ENCODE peak calls at places on chromosomes 11 and 22, in seven cellular contexts. K, E, H, V, I, S and D are unnamed samples.

GRCh38 chr11:129115652-129116585 is 76.2 kb downstream of the ARHGAP32 start:
- DNase-seq in H (no peak), I (no peak), V (peak), S (no peak), K (peak), E (no peak), D (no peak)

GRCh38 chr11:269146-269890 is 8.9 kb upstream of the NLRP6 start:
- DNase-seq in H (peak), K (no peak), V (peak), E (no peak), I (no peak), S (no peak), D (no peak)

GRCh38 chr11:48384670-48385069 is 18.4 kb upstream of the OR4C5 start:
- DNase-seq in H (no peak), K (no peak), S (peak), I (peak), E (no peak), V (no peak), D (no peak)

GRCh38 chr11:827146-827860 is 416 bp upstream of the CRACR2B start:
- DNase-seq in V (peak), K (no peak), E (peak), H (no peak), S (peak), I (peak), D (peak)

GRCh38 chr11:30487200-30487898 is 98.8 kb downstream of the MPPED2 start:
- DNase-seq in E (no peak), K (no peak), I (no peak), S (no peak), H (no peak), V (no peak), D (no peak)

GRCh38 chr22:20013382-20013871 is 3.2 kb downstream of the ARVCF start:
- DNase-seq in E (peak), H (no peak), V (peak), S (peak), I (peak), K (no peak), D (no peak)

GRCh38 chr11:10222399-10222798 is 71.6 kb downstream of the SBF2 start:
- DNase-seq in H (no peak), S (no peak), K (no peak), I (no peak), V (no peak), E (no peak), D (no peak)

GRCh38 chr11:844693-845644 is 2.3 kb downstream of the TSPAN4 start:
- DNase-seq in V (peak), K (no peak), H (no peak), S (peak), E (peak), I (peak), D (peak)

GRCh38 chr22:45830531-45831245 is 146.3 kb downstream of the WNT7B start:
- DNase-seq in I (no peak), V (no peak), K (no peak), S (no peak), E (no peak), H (no peak), D (no peak)

DNA sequence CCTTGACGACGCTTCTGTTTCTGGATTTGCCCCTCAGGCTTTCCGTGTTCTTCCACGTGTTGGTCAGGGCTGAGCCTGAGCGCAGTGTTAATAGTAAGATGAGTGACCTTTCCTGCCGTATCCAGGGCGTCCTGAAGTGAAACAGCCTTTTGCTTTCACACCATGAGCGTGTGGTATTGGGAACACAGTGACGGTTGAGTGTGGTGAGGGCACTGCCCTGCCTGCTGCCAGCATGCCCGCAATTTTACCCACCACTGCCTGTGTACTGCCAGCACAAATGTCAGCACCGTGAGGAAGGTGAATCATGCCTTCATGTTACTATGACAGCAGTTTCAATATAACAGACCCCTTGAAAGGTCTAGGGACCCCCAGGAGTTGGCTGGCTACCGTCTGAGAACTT is 217.1 kb downstream of the TBC1D22A start:
- DNase-seq in K (no peak), I (no peak), H (no peak), E (no peak), S (no peak), V (no peak), D (no peak)
- TF ChIP-seq JUND in K (no peak), I (no peak), H (no peak), E (no peak), S (no peak), V (no peak), D (no peak)

DNA sequence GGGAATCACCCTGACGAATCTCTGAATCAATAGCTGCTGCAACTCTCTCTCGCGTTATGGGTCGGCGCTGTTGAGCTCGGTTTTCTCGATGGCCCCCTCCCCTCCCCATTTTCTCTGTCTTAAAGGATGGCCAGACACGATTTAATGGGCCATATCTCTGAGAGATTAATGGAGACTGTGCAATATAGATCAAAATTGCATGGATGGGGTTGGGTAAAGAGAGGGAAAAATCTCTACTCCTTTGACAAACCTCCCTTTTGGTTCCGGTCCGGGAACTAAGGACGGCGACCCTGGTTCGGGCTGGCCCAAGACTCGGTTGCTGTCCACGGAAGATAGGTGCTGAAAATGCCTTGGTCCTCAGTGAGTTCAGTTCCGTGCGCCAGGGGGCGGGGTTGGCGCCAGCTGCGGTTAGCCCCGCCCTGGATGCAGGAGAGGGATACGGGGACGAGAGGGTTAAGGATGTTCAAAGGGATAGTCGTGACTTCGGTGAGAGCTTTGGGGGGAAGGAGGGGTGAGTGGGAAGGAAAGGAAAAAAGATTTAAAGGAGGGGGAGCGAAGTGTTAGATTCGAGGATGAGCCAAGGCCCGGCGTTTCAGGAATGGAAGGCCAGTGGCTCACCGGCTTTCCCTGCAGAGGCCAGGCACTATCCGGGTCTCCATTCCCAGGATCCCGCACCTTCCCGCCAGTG is 103.6 kb upstream of the HSD17B12 start:
- DNase-seq in K (peak), E (peak), S (peak), H (no peak), I (peak), V (peak), D (peak)
- TF ChIP-seq JUND in K (no peak), E (no peak), S (no peak), H (no peak), I (no peak), V (no peak), D (no peak)

DNA sequence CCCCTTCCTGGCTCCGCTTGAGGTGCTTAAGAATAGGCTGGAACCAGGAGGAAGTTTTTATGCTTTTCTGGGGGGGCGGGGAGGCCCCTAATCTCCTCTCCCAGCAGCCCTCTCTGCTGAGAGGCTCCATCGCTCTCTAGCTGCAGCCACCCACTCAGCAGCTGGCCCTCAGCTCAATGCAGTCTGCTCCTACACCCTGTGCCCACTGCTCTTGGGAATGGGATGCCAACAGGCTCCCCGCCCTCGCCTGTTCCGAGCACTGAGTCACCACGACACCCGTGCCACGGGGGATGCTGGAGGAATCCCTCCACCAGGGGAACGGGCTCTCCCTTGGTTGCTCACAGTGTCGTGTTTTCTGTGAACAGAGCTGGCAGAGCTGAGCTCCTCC is 23.5 kb upstream of the SUSD2 start:
- DNase-seq in I (no peak), K (no peak), E (no peak), H (no peak), V (no peak), S (no peak), D (no peak)
- TF ChIP-seq JUND in I (no peak), K (no peak), E (no peak), H (no peak), V (no peak), S (no peak), D (no peak)

DNA sequence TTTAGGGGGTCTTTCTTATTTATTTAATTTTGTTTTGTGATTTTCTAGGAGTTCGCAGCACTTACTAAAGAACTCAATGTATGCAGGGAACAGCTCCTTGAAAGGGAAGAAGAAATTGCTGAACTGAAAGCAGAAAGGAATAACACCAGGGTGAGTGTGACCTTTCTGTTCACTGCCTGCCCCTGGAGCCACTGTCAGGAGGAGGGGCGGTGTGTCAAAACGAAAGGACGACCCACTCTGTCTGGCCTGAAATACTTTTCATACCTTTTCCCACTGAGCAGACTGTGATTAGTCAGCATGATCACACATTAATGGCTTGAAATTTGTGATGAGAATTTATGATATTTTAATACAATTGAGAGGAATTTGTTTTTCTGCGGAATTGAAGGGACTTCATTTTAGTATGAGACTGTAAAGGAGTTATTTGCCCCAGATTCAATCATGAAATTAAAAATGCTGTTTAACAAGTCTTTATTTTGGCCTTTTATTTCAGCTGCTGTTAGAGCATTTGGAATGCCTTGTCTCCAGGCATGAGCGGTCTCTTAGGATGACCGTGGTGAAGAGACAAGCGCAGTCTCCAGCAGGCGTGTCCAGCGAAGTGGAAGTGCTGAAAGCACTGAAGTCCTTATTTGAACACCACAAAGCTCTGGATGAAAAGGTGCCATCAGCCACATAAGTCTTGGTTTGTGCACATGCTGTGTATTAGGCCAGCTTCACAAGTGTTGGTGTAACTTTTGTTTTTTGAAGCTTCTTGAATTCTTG is 54.0 kb downstream of the PPFIA1 start:
- DNase-seq in V (no peak), H (peak), E (no peak), K (no peak), S (no peak), I (no peak), D (no peak)
- TF ChIP-seq JUND in V (no peak), H (peak), E (no peak), K (no peak), S (no peak), I (no peak), D (no peak)

DNA sequence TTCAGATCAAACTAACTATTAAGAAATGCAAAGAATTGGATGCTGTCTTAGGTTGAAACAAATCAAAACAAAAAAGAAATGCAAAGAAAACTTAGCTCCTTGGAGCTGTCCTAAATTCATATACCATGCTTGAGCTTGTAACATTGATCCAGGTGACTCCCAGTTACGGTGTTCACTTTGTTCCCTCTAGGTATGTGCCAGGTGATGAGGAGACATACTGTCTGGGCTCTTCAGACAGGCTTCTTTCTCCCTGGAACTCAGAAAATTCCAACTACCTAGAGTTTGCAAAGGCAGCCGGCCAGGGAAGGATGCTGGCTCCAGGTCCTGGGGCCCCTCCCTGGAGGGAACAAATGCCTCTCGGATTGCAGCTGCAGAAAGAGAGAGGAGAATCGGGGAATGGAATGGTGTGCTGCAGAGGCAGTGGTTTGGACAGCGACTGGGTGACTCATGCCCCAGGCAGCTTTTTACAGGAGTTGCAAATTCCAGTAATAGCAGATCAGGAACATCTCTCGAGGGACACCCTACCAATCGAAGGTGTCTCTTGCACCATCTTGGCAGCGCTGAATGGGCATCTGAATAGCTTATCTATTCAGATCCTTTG is 12.3 kb upstream of the ASPHD2 start:
- DNase-seq in H (no peak), E (no peak), K (no peak), S (no peak), V (no peak), I (peak), D (no peak)
- TF ChIP-seq JUND in H (no peak), E (peak), K (no peak), S (peak), V (no peak), I (peak), D (peak)

GRCh38 chr11:46121724-46122477 is 647 bp upstream of the PHF21A start:
- DNase-seq in V (peak), I (peak), S (peak), E (peak), K (peak), H (no peak), D (peak)
- TF ChIP-seq JUND in V (no peak), I (no peak), S (no peak), E (no peak), K (no peak), H (no peak), D (no peak)

GRCh38 chr11:64723117-64723906 is at the start of gene NRXN2:
- DNase-seq in K (peak), S (peak), H (peak), V (peak), I (peak), E (peak), D (peak)
- TF ChIP-seq JUND in K (no peak), S (no peak), H (no peak), V (no peak), I (no peak), E (no peak), D (no peak)

GRCh38 chr22:49156662-49157285 is 670.9 kb downstream of the BRD1 start:
- DNase-seq in K (no peak), V (no peak), I (no peak), E (peak), S (no peak), H (no peak), D (peak)

GRCh38 chr22:49155809-49156580 is 671.7 kb downstream of the BRD1 start:
- DNase-seq in H (no peak), K (no peak), E (peak), V (no peak), S (no peak), I (no peak), D (no peak)

GRCh38 chr22:49158741-49159564 is 668.7 kb downstream of the BRD1 start:
- DNase-seq in I (no peak), H (no peak), E (no peak), S (no peak), K (no peak), V (no peak), D (no peak)

GRCh38 chr22:49159711-49160110 is 668.0 kb downstream of the BRD1 start:
- DNase-seq in S (no peak), H (no peak), V (no peak), E (no peak), I (no peak), K (no peak), D (no peak)

DNA sequence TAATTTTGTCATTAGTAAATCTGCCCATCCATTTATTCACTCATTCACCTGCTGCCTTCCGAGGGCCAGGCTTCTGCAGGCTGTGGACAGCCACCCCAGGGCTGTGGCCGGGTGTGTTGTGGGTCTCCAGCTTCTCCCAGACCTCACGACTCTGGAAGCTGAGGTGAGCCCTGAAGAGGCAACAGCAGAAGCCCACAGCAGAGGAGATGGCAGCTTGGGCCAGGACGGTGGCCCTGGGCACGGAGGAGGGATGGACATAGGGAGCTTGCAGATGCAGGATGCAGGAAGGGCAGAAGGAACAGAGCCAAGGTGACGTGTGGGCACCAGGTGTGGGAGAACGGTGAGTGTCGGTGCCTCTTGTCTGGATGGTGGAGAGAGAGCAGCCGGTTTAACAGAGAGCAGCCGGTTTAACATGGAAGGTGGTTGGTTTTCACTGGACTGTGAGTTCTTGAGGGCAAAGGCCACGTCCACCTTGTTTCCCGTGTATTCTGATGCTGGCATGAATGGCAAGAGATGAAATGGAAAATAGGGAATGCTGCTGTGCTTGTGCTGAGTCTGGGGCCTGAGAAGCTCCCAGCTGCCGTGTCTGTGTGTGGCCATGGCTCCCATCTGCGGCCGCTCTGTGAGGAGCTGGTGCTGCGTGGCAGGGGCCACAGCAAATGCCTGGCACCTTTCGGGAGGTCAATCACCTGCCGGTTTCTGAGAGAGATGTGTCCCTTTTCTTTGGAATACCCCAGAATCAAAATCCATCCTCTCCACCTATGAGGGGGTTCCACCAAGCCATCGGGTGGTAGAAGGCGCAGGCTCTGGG is 669.9 kb downstream of the BRD1 start:
- DNase-seq in V (no peak), H (no peak), S (no peak), E (no peak), K (no peak), I (no peak), D (no peak)
- TF ChIP-seq JUND in V (no peak), H (no peak), S (no peak), E (no peak), K (no peak), I (no peak), D (no peak)

DNA sequence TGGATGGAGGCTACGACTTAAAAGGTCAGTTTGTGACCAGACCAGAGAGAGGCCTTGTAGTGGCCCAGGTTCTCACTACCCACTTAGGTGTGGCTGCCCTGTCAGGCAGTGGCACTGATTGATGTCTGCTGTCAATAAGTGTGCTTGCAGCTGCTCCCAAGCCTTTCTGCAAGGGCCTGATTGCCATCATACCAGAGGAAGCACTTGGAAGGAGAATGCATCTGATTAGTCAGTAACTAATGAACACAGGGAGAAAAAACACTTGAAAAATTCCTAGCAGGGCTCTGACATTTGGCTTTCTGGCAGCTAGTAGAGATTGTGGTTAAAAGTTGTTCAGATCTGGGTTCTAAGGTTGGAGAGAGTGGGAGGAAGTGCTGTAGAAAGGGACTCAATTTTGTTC is 107.5 kb downstream of the NAV2 start:
- DNase-seq in E (no peak), H (no peak), S (no peak), I (no peak), K (no peak), V (no peak), D (no peak)
- TF ChIP-seq JUND in E (no peak), H (no peak), S (no peak), I (no peak), K (no peak), V (no peak), D (no peak)

GRCh38 chr22:30398685-30399680 is 2.2 kb downstream of the SEC14L2 start:
- DNase-seq in H (no peak), S (no peak), K (no peak), V (no peak), E (no peak), I (no peak), D (no peak)

GRCh38 chr22:30404307-30404706 is 7.5 kb downstream of the SEC14L2 start:
- DNase-seq in K (no peak), H (no peak), I (no peak), V (peak), E (no peak), S (no peak), D (no peak)

GRCh38 chr22:30400159-30400558 is 3.3 kb downstream of the SEC14L2 start:
- DNase-seq in E (no peak), I (no peak), S (no peak), K (no peak), H (no peak), V (no peak), D (no peak)

GRCh38 chr22:30399718-30400117 is 2.9 kb downstream of the SEC14L2 start:
- DNase-seq in S (no peak), H (no peak), K (no peak), V (no peak), E (no peak), I (no peak), D (no peak)

DNA sequence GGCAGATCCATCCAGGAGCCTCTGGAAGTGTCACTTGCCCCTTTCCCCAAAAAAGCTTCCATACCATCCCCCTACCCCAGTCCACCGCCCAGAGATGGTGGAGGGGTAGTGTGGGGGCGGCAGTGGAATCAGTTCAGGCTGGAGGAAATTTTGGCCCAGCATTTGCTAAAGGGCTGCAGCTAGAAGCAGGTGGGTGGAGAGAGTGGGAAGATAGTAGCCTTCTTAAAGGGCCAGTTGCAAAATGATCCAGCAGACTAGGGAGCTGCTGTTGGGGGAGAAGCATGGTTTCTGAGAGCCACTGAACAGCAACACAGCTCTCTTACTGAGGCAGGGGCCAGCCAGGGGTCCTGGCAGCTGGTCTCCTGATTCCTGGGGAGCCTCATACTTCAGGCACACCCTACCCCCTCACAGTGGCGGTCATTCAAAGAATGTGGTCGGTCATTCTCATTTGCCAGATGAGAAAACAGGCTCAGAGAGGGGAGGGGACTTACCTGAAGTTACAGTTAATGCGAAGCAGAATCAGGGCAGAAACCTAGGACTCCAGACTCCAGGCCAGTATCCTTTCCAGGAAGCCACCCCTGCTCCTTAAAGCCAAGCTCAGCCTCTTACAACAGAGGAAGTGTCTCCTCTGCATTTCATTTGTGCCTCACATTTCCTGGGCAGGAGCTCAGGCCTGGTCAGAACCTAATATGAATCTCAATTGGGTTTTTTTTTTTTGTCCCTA is 5.4 kb downstream of the SEC14L2 start:
- DNase-seq in I (no peak), H (no peak), E (no peak), V (no peak), K (no peak), S (peak), D (no peak)
- TF ChIP-seq JUND in I (no peak), H (no peak), E (no peak), V (no peak), K (no peak), S (no peak), D (no peak)